ENCODE peak calls at places on chromosomes 1 and 21, in seven cellular contexts. F, K, P, B, A, L and C are unnamed samples.

GRCh38 chr21:45535341-45536081 is 6.7 kb downstream of the SLC19A1 start:
- DNase-seq in F (peak; percentile 61), K (no peak), P (no peak), B (peak; percentile 17), A (no peak), L (no peak), C (no peak)

GRCh38 chr1:236039736-236040670 is 24.9 kb downstream of the NID1 start:
- DNase-seq in F (no peak), K (peak; percentile 79), P (no peak), B (peak; percentile 36), A (no peak), L (no peak), C (no peak)

GRCh38 chr1:117120774-117121588 is 568 bp downstream of the TRIM45 start:
- DNase-seq in F (no peak), K (peak; percentile 57), P (no peak), B (no peak), A (no peak), L (no peak), C (peak; percentile 28)

GRCh38 chr21:46028547-46029200 is 47.1 kb downstream of the COL6A1 start:
- DNase-seq in F (no peak), K (peak; percentile 84), P (no peak), B (peak; percentile 23), A (no peak), L (peak; percentile 60), C (no peak)

GRCh38 chr21:42417533-42417932 is 13.8 kb downstream of the UBASH3A start:
- DNase-seq in F (no peak), K (no peak), P (no peak), B (no peak), A (no peak), L (no peak), C (no peak)

GRCh38 chr1:212341090-212341489 is 55.9 kb downstream of the PPP2R5A start:
- DNase-seq in F (no peak), K (no peak), P (no peak), B (no peak), A (no peak), L (no peak), C (no peak)

GRCh38 chr1:245800901-245801605 is 646.3 kb downstream of the KIF26B start:
- DNase-seq in F (no peak), K (peak; percentile 80), P (no peak), B (no peak), A (peak; percentile 59), L (no peak), C (no peak)

GRCh38 chr1:19619697-19620384 is 24.3 kb upstream of the NBL1 start:
- DNase-seq in F (no peak), K (no peak), P (no peak), B (no peak), A (peak; percentile 18), L (no peak), C (no peak)

GRCh38 chr1:199302554-199302953 is 663.7 kb downstream of the PTPRC start:
- DNase-seq in F (no peak), K (peak; percentile 19), P (no peak), B (no peak), A (no peak), L (no peak), C (no peak)

GRCh38 chr1:54248966-54249365 is 49.0 kb downstream of the MRPL37 start:
- DNase-seq in F (no peak), K (no peak), P (no peak), B (no peak), A (no peak), L (no peak), C (no peak)

GRCh38 chr1:235270625-235271024 is 57.4 kb downstream of the ARID4B start:
- DNase-seq in F (no peak), K (peak; percentile 45), P (no peak), B (no peak), A (no peak), L (no peak), C (no peak)

GRCh38 chr1:154182342-154183044 is 9.4 kb downstream of the TPM3 start:
- DNase-seq in F (peak; percentile 88), K (peak; percentile 84), P (peak; percentile 60), B (peak; percentile 74), A (peak; percentile 75), L (peak; percentile 55), C (peak; percentile 66)

GRCh38 chr1:184802739-184803492 is 48.3 kb upstream of the EDEM3 start:
- DNase-seq in F (no peak), K (peak; percentile 61), P (no peak), B (no peak), A (no peak), L (no peak), C (no peak)

GRCh38 chr1:88612783-88613182 is 71.3 kb upstream of the PKN2 start:
- DNase-seq in F (no peak), K (no peak), P (no peak), B (no peak), A (no peak), L (no peak), C (no peak)

GRCh38 chr1:9589144-9589718 is 520 bp downstream of the TMEM201 start:
- DNase-seq in F (peak; percentile 56), K (peak; percentile 23), P (peak; percentile 18), B (no peak), A (no peak), L (peak; percentile 33), C (no peak)

GRCh38 chr1:38586993-38587646 is 272.5 kb downstream of the RRAGC start:
- DNase-seq in F (peak; percentile 65), K (no peak), P (peak; percentile 20), B (peak; percentile 34), A (peak; percentile 54), L (no peak), C (no peak)

GRCh38 chr1:82446955-82447354 is 646.2 kb downstream of the ADGRL2 start:
- DNase-seq in F (no peak), K (no peak), P (no peak), B (no peak), A (no peak), L (no peak), C (no peak)

DNA sequence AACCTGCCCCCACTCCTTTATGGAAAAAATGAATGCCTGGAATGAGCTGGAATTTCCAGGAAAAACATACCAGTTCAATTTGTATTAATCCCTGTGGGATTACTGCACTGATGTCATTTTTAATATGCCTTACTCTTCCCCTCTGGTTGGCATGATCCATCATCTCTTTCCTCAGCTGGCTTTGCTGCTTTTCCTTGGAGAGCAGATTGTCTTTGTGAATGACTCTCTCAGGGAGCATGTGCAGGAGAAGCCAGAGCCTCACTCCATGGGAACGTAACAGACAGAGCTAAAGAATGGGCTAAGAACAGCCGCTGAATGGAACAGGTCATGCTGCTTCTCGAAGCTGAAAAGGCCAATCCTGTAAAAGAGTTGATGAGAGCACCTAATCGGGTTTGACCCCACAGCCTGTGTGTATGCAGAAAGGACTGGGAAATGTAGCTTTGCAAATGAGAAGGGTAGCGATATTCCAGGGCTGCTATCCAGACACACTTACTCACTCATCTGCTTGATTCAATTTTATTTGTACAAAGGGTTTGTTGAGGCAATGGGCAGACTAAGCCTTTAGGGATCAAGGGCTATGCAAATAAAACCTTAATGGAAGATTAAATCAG is 20.7 kb downstream of the PHC2 start:
- DNase-seq in F (no peak), K (peak; percentile 60), P (no peak), B (no peak), A (no peak), L (no peak), C (no peak)
- H3K27ac ChIP-seq in F (peak overlapping the region; percentile 46), K (no peak overlapping the region), P (no peak overlapping the region), B (peak overlapping the region; percentile 59), A (no peak overlapping the region), L (no peak overlapping the region), C (peak overlapping the region; percentile 9)

DNA sequence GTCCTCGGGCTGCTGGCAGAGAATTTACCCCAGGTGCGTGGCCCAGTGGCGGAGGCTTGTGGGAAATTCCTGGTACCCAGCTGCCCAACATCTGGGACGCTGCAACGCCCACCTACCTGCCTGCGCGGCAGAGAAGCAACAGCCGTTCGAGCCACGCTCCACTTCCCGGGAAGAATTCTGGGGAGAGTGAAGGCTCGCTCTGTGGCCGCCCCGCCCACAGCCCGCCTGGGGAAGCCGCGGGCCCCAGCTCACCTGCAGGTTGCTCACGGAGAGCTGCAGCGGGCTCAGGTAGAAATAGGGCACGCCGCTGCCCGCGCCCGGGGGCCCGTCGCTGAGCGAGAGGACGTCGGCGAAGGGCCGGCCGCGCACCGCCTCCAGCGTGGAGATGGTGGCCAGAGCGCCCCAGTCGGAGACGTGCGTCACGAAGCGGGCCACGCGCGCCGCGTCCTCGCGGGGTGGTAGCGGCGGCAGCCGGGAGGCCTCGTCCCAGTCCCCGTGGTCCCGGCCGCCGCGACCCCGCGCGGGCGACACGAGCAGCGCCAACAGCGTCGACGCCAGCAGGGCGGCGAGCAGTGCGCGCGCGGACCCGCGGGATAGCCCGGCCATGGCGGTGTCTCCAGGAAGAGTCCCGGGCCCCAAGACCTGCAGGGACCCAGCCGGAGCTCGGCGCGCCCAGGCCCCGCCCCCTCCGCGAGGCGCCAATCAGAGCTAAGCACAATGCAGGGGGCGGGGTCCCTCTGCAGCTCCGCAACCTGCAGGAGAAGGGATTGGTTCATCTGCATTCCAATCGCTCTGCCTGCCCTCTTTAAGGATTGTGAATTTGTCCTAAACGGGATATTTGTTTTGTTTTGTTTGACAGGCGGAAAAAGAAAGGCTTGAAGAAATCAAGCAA is at the start of gene CREG1:
- DNase-seq in F (peak; percentile 98), K (peak; percentile 78), P (peak; percentile 89), B (peak; percentile 95), A (peak; percentile 92), L (peak; percentile 92), C (peak; percentile 86)
- H3K27ac ChIP-seq in F (peak within 1 kb of the TSS; percentile 91), K (no peak within 1 kb of the TSS), P (peak within 1 kb of the TSS; percentile 62), B (peak within 1 kb of the TSS; percentile 92), A (no peak within 1 kb of the TSS), L (peak within 1 kb of the TSS; percentile 56), C (peak within 1 kb of the TSS; percentile 49)

GRCh38 chr1:165598676-165599059 is 32.4 kb upstream of the MGST3 start:
- DNase-seq in F (no peak), K (no peak), P (no peak), B (no peak), A (no peak), L (no peak), C (no peak)

GRCh38 chr1:165600793-165601192 is 30.2 kb upstream of the MGST3 start:
- DNase-seq in F (no peak), K (no peak), P (no peak), B (no peak), A (no peak), L (no peak), C (no peak)

GRCh38 chr1:165595561-165595960 is 35.5 kb upstream of the MGST3 start:
- DNase-seq in F (no peak), K (peak; percentile 16), P (no peak), B (no peak), A (no peak), L (no peak), C (no peak)

GRCh38 chr1:165592945-165593823 is 37.9 kb upstream of the MGST3 start:
- DNase-seq in F (peak; percentile 84), K (peak; percentile 76), P (peak; percentile 74), B (peak; percentile 30), A (peak; percentile 65), L (peak; percentile 66), C (peak; percentile 67)

GRCh38 chr1:165597883-165598675 is 33.0 kb upstream of the MGST3 start:
- DNase-seq in F (peak; percentile 98), K (peak; percentile 98), P (peak; percentile 91), B (peak; percentile 96), A (peak; percentile 97), L (peak; percentile 94), C (peak; percentile 89)
- H3K27ac ChIP-seq in F (peak overlapping the region; percentile 45), K (peak overlapping the region; percentile 35), P (peak overlapping the region; percentile 71), B (peak overlapping the region; percentile 43), A (peak overlapping the region; percentile 92), L (peak overlapping the region; percentile 60), C (peak overlapping the region; percentile 49)

DNA sequence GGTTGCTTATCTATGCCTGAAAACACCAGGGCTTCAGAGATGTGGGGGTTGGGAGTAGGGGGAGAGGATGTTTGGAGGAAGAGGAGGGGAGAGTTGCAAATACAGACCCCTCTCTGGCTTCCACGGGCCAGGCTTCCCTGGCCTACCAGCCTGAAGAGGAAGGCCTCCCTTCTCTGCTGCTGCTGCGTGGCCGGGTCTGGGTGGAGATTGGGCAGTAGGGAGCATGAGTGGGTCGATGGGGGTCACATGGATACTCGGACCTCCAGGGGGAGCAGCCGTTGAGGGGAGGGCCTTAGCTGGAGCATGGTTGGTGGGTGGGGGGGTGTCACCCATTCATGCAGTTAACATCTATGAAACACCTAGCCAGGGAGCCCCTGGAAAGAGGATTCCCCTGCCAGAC is 1.5 kb downstream of the RORC start:
- DNase-seq in F (no peak), K (no peak), P (no peak), B (no peak), A (no peak), L (no peak), C (no peak)
- H3K27ac ChIP-seq in F (no peak overlapping the region), K (no peak overlapping the region), P (no peak overlapping the region), B (peak overlapping the region; percentile 96), A (no peak overlapping the region), L (no peak overlapping the region), C (no peak overlapping the region)